ENCODE peak calls at places on chromosomes 1 and 21, in eight cellular contexts. One of them, this sample, is unnamed.

GRCh38 chr1:109918077-109918606 is 7.5 kb downstream of the CSF1 start:
- DNase-seq in neural crest cell: no peak
- DNase-seq in occipital lobe: no peak
- DNase-seq in stomach: no peak
- DNase-seq in stimulated activated CD4-positive, alpha-beta T cell treated with anti-CD3 and anti-CD28 coated beads, TNF-alpha, amount 100 ng/mL, for 1 hour: no peak
- DNase-seq in NCI-H2081: no peak
- DNase-seq in iris pigment epithelial cell: peak; percentile 35
- DNase-seq in cardiac fibroblast: no peak
- DNase-seq in this sample: no peak

GRCh38 chr1:153513023-153513422 is 22.8 kb downstream of the S100A6 start:
- DNase-seq in occipital lobe: no peak
- DNase-seq in cardiac fibroblast: no peak
- DNase-seq in NCI-H2081: no peak
- DNase-seq in stomach: no peak
- DNase-seq in stimulated activated CD4-positive, alpha-beta T cell treated with anti-CD3 and anti-CD28 coated beads, TNF-alpha, amount 100 ng/mL, for 1 hour: no peak
- DNase-seq in neural crest cell: no peak
- DNase-seq in iris pigment epithelial cell: no peak
- DNase-seq in this sample: no peak

GRCh38 chr21:42746593-42747266 is 93.3 kb downstream of the PDE9A start:
- DNase-seq in iris pigment epithelial cell: no peak
- DNase-seq in stomach: peak; percentile 53
- DNase-seq in NCI-H2081: no peak
- DNase-seq in stimulated activated CD4-positive, alpha-beta T cell treated with anti-CD3 and anti-CD28 coated beads, TNF-alpha, amount 100 ng/mL, for 1 hour: peak; percentile 29
- DNase-seq in occipital lobe: no peak
- DNase-seq in neural crest cell: no peak
- DNase-seq in cardiac fibroblast: no peak
- DNase-seq in this sample: no peak

GRCh38 chr1:54566438-54567141 is 18.6 kb downstream of the ACOT11 start:
- DNase-seq in cardiac fibroblast: no peak
- DNase-seq in neural crest cell: no peak
- DNase-seq in stimulated activated CD4-positive, alpha-beta T cell treated with anti-CD3 and anti-CD28 coated beads, TNF-alpha, amount 100 ng/mL, for 1 hour: no peak
- DNase-seq in iris pigment epithelial cell: no peak
- DNase-seq in stomach: no peak
- DNase-seq in occipital lobe: no peak
- DNase-seq in NCI-H2081: no peak
- DNase-seq in this sample: no peak

GRCh38 chr1:39955547-39956539 is 898 bp downstream of the MFSD2A start:
- DNase-seq in NCI-H2081: peak; percentile 83
- DNase-seq in iris pigment epithelial cell: peak; percentile 65
- DNase-seq in occipital lobe: no peak
- DNase-seq in cardiac fibroblast: peak; percentile 44
- DNase-seq in stimulated activated CD4-positive, alpha-beta T cell treated with anti-CD3 and anti-CD28 coated beads, TNF-alpha, amount 100 ng/mL, for 1 hour: no peak
- DNase-seq in neural crest cell: peak; percentile 31
- DNase-seq in stomach: peak; percentile 38
- DNase-seq in this sample: no peak

GRCh38 chr1:3053986-3054385 is 15.0 kb upstream of the PRDM16 start:
- DNase-seq in stomach: no peak
- DNase-seq in iris pigment epithelial cell: no peak
- DNase-seq in cardiac fibroblast: no peak
- DNase-seq in neural crest cell: no peak
- DNase-seq in occipital lobe: no peak
- DNase-seq in NCI-H2081: no peak
- DNase-seq in stimulated activated CD4-positive, alpha-beta T cell treated with anti-CD3 and anti-CD28 coated beads, TNF-alpha, amount 100 ng/mL, for 1 hour: no peak
- DNase-seq in this sample: peak; percentile 45

GRCh38 chr21:40115775-40116174 is 248.5 kb downstream of the PCP4 start:
- DNase-seq in iris pigment epithelial cell: no peak
- DNase-seq in stimulated activated CD4-positive, alpha-beta T cell treated with anti-CD3 and anti-CD28 coated beads, TNF-alpha, amount 100 ng/mL, for 1 hour: no peak
- DNase-seq in neural crest cell: no peak
- DNase-seq in NCI-H2081: no peak
- DNase-seq in occipital lobe: no peak
- DNase-seq in stomach: no peak
- DNase-seq in cardiac fibroblast: no peak
- DNase-seq in this sample: no peak

GRCh38 chr1:56409112-56409691 is 170.2 kb downstream of the PLPP3 start:
- DNase-seq in NCI-H2081: no peak
- DNase-seq in stomach: peak; percentile 77
- DNase-seq in neural crest cell: no peak
- DNase-seq in stimulated activated CD4-positive, alpha-beta T cell treated with anti-CD3 and anti-CD28 coated beads, TNF-alpha, amount 100 ng/mL, for 1 hour: no peak
- DNase-seq in cardiac fibroblast: no peak
- DNase-seq in iris pigment epithelial cell: no peak
- DNase-seq in occipital lobe: no peak
- DNase-seq in this sample: no peak

GRCh38 chr1:59354754-59355337 is 58.0 kb downstream of the FGGY start:
- DNase-seq in occipital lobe: no peak
- DNase-seq in neural crest cell: no peak
- DNase-seq in cardiac fibroblast: no peak
- DNase-seq in NCI-H2081: no peak
- DNase-seq in stimulated activated CD4-positive, alpha-beta T cell treated with anti-CD3 and anti-CD28 coated beads, TNF-alpha, amount 100 ng/mL, for 1 hour: no peak
- DNase-seq in stomach: no peak
- DNase-seq in iris pigment epithelial cell: no peak
- DNase-seq in this sample: no peak

GRCh38 chr1:22402336-22403053 is 49.2 kb upstream of the ZBTB40 start:
- DNase-seq in NCI-H2081: no peak
- DNase-seq in cardiac fibroblast: no peak
- DNase-seq in occipital lobe: no peak
- DNase-seq in stomach: no peak
- DNase-seq in iris pigment epithelial cell: no peak
- DNase-seq in neural crest cell: no peak
- DNase-seq in stimulated activated CD4-positive, alpha-beta T cell treated with anti-CD3 and anti-CD28 coated beads, TNF-alpha, amount 100 ng/mL, for 1 hour: no peak
- DNase-seq in this sample: no peak